ENCODE peak calls at places on chromosomes 11 and 22, in five cellular contexts. G, T, J, U and F are unnamed samples.

GRCh38 chr11:103910721-103911120 is 125.7 kb upstream of the DDI1 start:
- DNase-seq in G (no peak), T (peak; percentile 35), J (no peak), U (no peak), F (no peak)

GRCh38 chr11:120766318-120766717 is 254.8 kb downstream of the GRIK4 start:
- DNase-seq in G (no peak), T (no peak), J (no peak), U (no peak), F (no peak)

GRCh38 chr11:126477526-126478275 is 122.2 kb downstream of the ST3GAL4 start:
- DNase-seq in G (no peak), T (no peak), J (no peak), U (no peak), F (no peak)

GRCh38 chr11:111586305-111586915 is 15.8 kb upstream of the SIK2 start:
- DNase-seq in G (peak; percentile 59), T (no peak), J (no peak), U (peak; percentile 66), F (peak; percentile 66)

GRCh38 chr11:11555228-11555627 is 66.6 kb downstream of the GALNT18 start:
- DNase-seq in G (no peak), T (no peak), J (no peak), U (no peak), F (no peak)

GRCh38 chr22:42688241-42688913 is 32.3 kb downstream of the A4GALT start:
- DNase-seq in G (peak; percentile 89), T (peak; percentile 77), J (peak; percentile 38), U (peak; percentile 93), F (peak; percentile 96)

GRCh38 chr11:21472256-21472655 is 720.6 kb upstream of the ANO5 start:
- DNase-seq in G (no peak), T (no peak), J (no peak), U (no peak), F (no peak)

GRCh38 chr11:7648264-7648663 is 25.0 kb downstream of the CYB5R2 start:
- DNase-seq in G (no peak), T (no peak), J (no peak), U (no peak), F (no peak)

GRCh38 chr22:45775569-45776312 is 104.1 kb downstream of the ATXN10 start:
- DNase-seq in G (no peak), T (no peak), J (no peak), U (no peak), F (no peak)

GRCh38 chr11:105137286-105137685 is 2.3 kb downstream of the CARD18 start:
- DNase-seq in G (no peak), T (no peak), J (no peak), U (peak; percentile 43), F (no peak)

GRCh38 chr11:64607381-64608259 is 16.6 kb downstream of the SLC22A12 start:
- DNase-seq in G (no peak), T (no peak), J (no peak), U (peak; percentile 5), F (no peak)

GRCh38 chr11:57085604-57086003 is 96.1 kb upstream of the LRRC55 start:
- DNase-seq in G (peak; percentile 14), T (no peak), J (no peak), U (no peak), F (no peak)

GRCh38 chr11:2271327-2272240 is 1.2 kb upstream of the ASCL2 start:
- DNase-seq in G (no peak), T (peak; percentile 37), J (no peak), U (no peak), F (no peak)

GRCh38 chr11:56876621-56877312 is 111.9 kb upstream of the OR5AK2 start:
- DNase-seq in G (no peak), T (no peak), J (no peak), U (peak; percentile 1), F (no peak)

GRCh38 chr11:112995423-112996084 is 34.3 kb downstream of the NCAM1 start:
- DNase-seq in G (no peak), T (no peak), J (no peak), U (no peak), F (no peak)

GRCh38 chr11:76480241-76480640 is 35.4 kb downstream of the EMSY start:
- DNase-seq in G (no peak), T (no peak), J (no peak), U (no peak), F (no peak)

GRCh38 chr22:38872172-38872830 is at the start of gene CBX6:
- DNase-seq in G (peak; percentile 96), T (peak; percentile 92), J (peak; percentile 95), U (peak; percentile 90), F (peak; percentile 92)
- H2AK5ac ChIP-seq in G (no peak within 1 kb of the TSS), T (no peak within 1 kb of the TSS), J (peak within 1 kb of the TSS; percentile 69), U (peak within 1 kb of the TSS; percentile 91), F (peak within 1 kb of the TSS; percentile 11)

DNA sequence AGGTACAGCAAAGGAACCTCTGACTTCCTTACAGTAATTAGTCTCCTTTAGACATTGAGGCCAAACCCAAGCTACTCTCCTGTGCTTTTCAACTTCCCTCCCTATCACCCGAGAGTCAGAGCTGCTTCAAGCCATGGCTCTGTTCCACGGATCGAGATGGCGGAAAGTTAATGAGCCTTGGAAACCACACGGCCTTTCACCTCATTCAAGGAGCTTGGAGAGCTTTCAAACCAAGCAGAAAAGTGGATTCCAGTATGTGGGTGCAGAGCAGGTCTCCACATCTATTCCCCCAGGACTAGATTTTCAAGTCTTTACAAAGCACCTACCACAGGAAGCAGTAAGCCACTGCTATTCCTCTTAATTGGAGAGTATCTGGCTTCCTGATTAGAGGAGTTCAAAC is 221.2 kb upstream of the NARS2 start:
- DNase-seq in G (no peak), T (no peak), J (no peak), U (no peak), F (no peak)
- H2AK5ac ChIP-seq in G (no peak overlapping the region), T (no peak overlapping the region), J (no peak overlapping the region), U (peak overlapping the region; percentile 96), F (no peak overlapping the region)

DNA sequence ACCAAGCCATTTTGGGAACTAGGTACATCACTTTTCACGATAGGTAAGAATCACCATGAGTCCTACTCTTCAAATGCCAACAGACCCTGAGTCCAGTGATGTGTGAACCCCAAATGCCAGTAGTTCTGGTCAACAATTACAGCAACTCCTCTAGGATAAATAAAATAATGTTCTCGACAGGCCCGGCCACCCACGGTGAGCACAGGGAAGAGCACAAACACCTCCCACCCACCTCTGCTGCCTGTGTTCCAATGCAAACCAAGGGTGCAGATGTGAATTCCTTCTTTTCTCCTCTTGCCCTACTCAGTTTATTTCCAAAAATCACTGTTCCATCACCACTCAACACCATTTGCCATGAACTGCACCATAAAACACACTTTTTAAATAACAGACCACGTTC is 33.3 kb downstream of the MPPED2 start:
- DNase-seq in G (no peak), T (no peak), J (no peak), U (no peak), F (no peak)
- H2AK5ac ChIP-seq in G (no peak overlapping the region), T (no peak overlapping the region), J (no peak overlapping the region), U (no peak overlapping the region), F (no peak overlapping the region)

GRCh38 chr22:37153901-37154300 is 4.2 kb upstream of the IL2RB start:
- DNase-seq in G (no peak), T (no peak), J (no peak), U (no peak), F (no peak)
- H2AK5ac ChIP-seq in G (no peak overlapping the region), T (no peak overlapping the region), J (no peak overlapping the region), U (no peak overlapping the region), F (no peak overlapping the region)

GRCh38 chr22:29481265-29482000 is 1.4 kb downstream of the NEFH start:
- DNase-seq in G (peak; percentile 74), T (peak; percentile 87), J (no peak), U (no peak), F (no peak)

GRCh38 chr22:29483254-29483653 is 3.2 kb downstream of the NEFH start:
- DNase-seq in G (no peak), T (peak; percentile 34), J (no peak), U (no peak), F (no peak)

GRCh38 chr22:29480512-29481264 is 670 bp downstream of the NEFH start:
- DNase-seq in G (peak; percentile 86), T (peak; percentile 77), J (no peak), U (peak; percentile 56), F (peak; percentile 36)

GRCh38 chr22:29482726-29483125 is 2.7 kb downstream of the NEFH start:
- DNase-seq in G (no peak), T (no peak), J (no peak), U (no peak), F (no peak)

GRCh38 chr22:29482253-29482652 is 2.2 kb downstream of the NEFH start:
- DNase-seq in G (no peak), T (no peak), J (no peak), U (no peak), F (no peak)
- H2AK5ac ChIP-seq in G (no peak overlapping the region), T (no peak overlapping the region), J (no peak overlapping the region), U (no peak overlapping the region), F (no peak overlapping the region)

GRCh38 chr11:65653229-65654225 is 9.2 kb downstream of the RELA start:
- DNase-seq in G (no peak), T (no peak), J (no peak), U (no peak), F (no peak)
- H2AK5ac ChIP-seq in G (peak overlapping the region; percentile 66), T (no peak overlapping the region), J (peak overlapping the region; percentile 96), U (peak overlapping the region; percentile 99), F (peak overlapping the region; percentile 32)

DNA sequence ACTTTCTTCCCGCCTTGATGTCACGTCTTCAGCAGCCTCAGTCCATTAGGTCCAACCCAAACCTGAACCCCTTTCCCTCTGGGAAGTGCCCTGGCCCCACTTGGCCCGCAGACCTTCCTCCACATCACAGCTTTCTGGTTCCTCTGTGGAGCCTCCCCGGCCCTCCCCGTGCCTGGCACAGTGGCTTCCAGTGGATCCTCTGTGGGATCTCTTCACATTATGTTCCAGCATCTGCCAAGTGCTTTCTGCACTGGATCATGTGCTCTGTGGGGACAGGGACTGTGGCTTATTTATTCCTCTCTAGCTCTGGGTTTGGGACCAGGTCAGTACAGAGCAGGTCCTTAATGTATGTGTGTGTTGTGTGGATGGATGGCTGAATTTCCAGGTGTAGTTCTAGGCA is 30.9 kb downstream of the POLR3H start:
- DNase-seq in G (no peak), T (no peak), J (no peak), U (no peak), F (no peak)
- H2AK5ac ChIP-seq in G (peak overlapping the region; percentile 97), T (no peak overlapping the region), J (peak overlapping the region; percentile 2), U (peak overlapping the region; percentile 66), F (peak overlapping the region; percentile 53)

DNA sequence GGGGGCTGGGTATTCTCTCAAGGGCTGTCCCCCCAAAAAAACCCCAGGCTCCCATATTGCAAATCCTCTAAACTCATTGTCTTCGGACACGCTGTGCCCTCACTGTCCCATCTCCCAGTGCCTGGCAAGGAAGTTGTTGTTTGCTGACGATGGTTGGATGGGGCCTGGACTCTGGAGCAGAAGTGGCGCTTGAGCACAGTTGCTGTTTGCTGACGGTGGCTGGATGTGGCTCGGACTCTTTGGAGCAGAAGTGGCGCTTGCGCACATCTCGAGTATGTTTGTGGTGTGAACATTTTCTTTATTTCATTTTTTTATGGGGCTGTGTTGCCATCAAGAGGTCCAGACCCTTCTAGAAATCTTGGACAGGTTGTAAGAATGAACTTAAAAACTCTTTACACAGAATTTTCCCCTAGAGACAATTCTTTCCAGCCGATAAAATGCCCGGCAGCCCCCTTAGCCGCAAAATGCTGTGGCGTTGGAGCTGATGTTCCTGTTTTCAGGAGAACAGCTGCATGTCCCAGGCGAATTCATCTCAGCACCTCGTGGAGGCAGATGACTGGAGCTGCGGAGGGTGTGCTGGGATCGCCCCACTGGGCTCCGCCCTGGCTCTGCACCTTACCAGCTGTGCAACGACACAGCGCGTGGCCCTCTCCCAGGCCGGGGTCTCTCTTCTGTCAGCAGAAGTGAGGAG is 1167.4 kb downstream of the BRD1 start:
- DNase-seq in G (no peak), T (no peak), J (no peak), U (no peak), F (no peak)
- H2AK5ac ChIP-seq in G (no peak overlapping the region), T (no peak overlapping the region), J (no peak overlapping the region), U (no peak overlapping the region), F (no peak overlapping the region)